ENCODE peak calls at places on chromosomes 5 and 9, in six cellular contexts. S, U, Q, W, I and Y are unnamed samples.

GRCh38 chr5:176676361-176676824 is 29.1 kb downstream of the TSPAN17 start:
- DNase-seq in I (no peak), W (no peak), Q (peak), S (no peak), U (no peak), Y (peak)

GRCh38 chr9:28810375-28811075 is 1237.2 kb upstream of the C9orf72 start:
- DNase-seq in W (no peak), U (no peak), S (no peak), I (peak), Q (no peak), Y (peak)

GRCh38 chr5:15646351-15646750 is 146.4 kb downstream of the FBXL7 start:
- DNase-seq in U (no peak), I (no peak), Q (no peak), S (no peak), W (no peak), Y (no peak)

GRCh38 chr9:108297025-108297424 is 558.8 kb downstream of the ACTL7B start:
- DNase-seq in S (no peak), I (peak), W (no peak), Q (no peak), U (no peak), Y (no peak)

GRCh38 chr5:9348296-9348996 is 197.4 kb downstream of the SEMA5A start:
- DNase-seq in U (no peak), S (no peak), W (no peak), I (peak), Q (no peak), Y (peak)

GRCh38 chr9:22052376-22052945 is 43.4 kb upstream of the CDKN2B start:
- DNase-seq in Q (peak), W (no peak), S (no peak), I (peak), U (no peak), Y (no peak)

GRCh38 chr5:1181451-1182359 is 19.7 kb upstream of the SLC6A19 start:
- DNase-seq in S (no peak), I (no peak), W (peak), Q (no peak), U (no peak), Y (no peak)

GRCh38 chr5:138464018-138464387 is 1.3 kb upstream of the EGR1 start:
- DNase-seq in U (no peak), W (peak), I (peak), S (peak), Q (peak), Y (peak)

GRCh38 chr5:179852993-179853547 is 5.5 kb downstream of the MRNIP start:
- DNase-seq in I (no peak), W (no peak), Q (no peak), S (no peak), U (no peak), Y (no peak)

GRCh38 chr5:87048156-87048555 is 219.5 kb upstream of the RASA1 start:
- DNase-seq in W (no peak), S (no peak), Q (peak), U (no peak), I (peak), Y (peak)

GRCh38 chr9:22216730-22217160 is 207.6 kb upstream of the CDKN2B start:
- DNase-seq in Q (no peak), S (no peak), I (no peak), U (no peak), W (no peak), Y (peak)

GRCh38 chr9:34651286-34651685 is 699 bp upstream of the IL11RA start:
- DNase-seq in Q (peak), I (peak), W (no peak), S (no peak), U (no peak), Y (no peak)

GRCh38 chr5:101543780-101544179 is 640.7 kb upstream of the ST8SIA4 start:
- DNase-seq in U (no peak), Q (no peak), W (no peak), S (no peak), I (no peak), Y (no peak)

GRCh38 chr9:121271368-121272351 is 3.7 kb downstream of the GSN start:
- DNase-seq in S (no peak), I (peak), W (no peak), U (no peak), Q (no peak), Y (peak)

GRCh38 chr5:142770650-142771609 is 753 bp downstream of the ARHGAP26 start:
- DNase-seq in U (no peak), W (peak), S (peak), I (peak), Q (peak), Y (peak)